ENCODE peak calls at places on chromosome 13, in nine cellular contexts. Y, E, D, I, B, R, L, S and N are unnamed samples.

GRCh38 chr13:51419015-51419636 is 33.7 kb downstream of the INTS6 start:
- DNase-seq in D (no peak), R (no peak), S (no peak), B (no peak), I (no peak), E (no peak), Y (no peak), L (no peak), N (no peak)

GRCh38 chr13:46896346-46897138 is at the start of gene HTR2A:
- DNase-seq in R (peak; percentile 67), Y (no peak), E (no peak), B (peak; percentile 30), L (no peak), I (no peak), S (peak; percentile 83), D (peak; percentile 17), N (peak; percentile 58)

GRCh38 chr13:23558675-23559536 is 11.3 kb upstream of the TNFRSF19 start:
- DNase-seq in E (no peak), Y (peak; percentile 10), B (peak; percentile 84), S (no peak), I (no peak), R (no peak), D (peak; percentile 92), L (no peak), N (peak; percentile 71)

GRCh38 chr13:109652536-109652935 is 133.8 kb downstream of the IRS2 start:
- DNase-seq in B (no peak), S (no peak), D (peak; percentile 16), Y (no peak), E (no peak), I (no peak), R (no peak), L (no peak), N (no peak)

GRCh38 chr13:23411220-23411619 is 22.3 kb downstream of the SACS start:
- DNase-seq in I (no peak), S (no peak), L (no peak), B (no peak), Y (no peak), D (no peak), E (no peak), R (no peak), N (no peak)

GRCh38 chr13:94641432-94641941 is 39.8 kb downstream of the GPR180 start:
- DNase-seq in Y (no peak), E (no peak), I (no peak), R (no peak), D (peak; percentile 86), S (no peak), L (no peak), B (no peak), N (no peak)

GRCh38 chr13:43492745-43493144 is 294.0 kb downstream of the ENOX1 start:
- DNase-seq in D (no peak), Y (no peak), E (no peak), S (no peak), I (no peak), L (no peak), R (no peak), B (no peak), N (no peak)

GRCh38 chr13:22934744-22935523 is 245.8 kb upstream of the SGCG start:
- DNase-seq in D (no peak), R (no peak), S (no peak), Y (no peak), I (no peak), B (no peak), E (no peak), L (no peak), N (no peak)

GRCh38 chr13:64347662-64348061 is 2882.5 kb downstream of the PCDH9 start:
- DNase-seq in D (peak; percentile 19), E (no peak), L (no peak), Y (no peak), S (no peak), B (no peak), I (no peak), R (no peak), N (no peak)

GRCh38 chr13:43058318-43058674 is 34.9 kb downstream of the DNAJC15 start:
- DNase-seq in B (peak; percentile 52), I (no peak), S (no peak), D (peak; percentile 62), Y (peak; percentile 87), R (no peak), L (peak; percentile 45), E (no peak), N (no peak)

GRCh38 chr13:97058417-97058816 is 64.1 kb upstream of the OXGR1 start:
- DNase-seq in R (no peak), E (no peak), S (no peak), D (no peak), I (no peak), Y (no peak), L (no peak), B (no peak), N (no peak)

GRCh38 chr13:73215807-73216206 is 157.0 kb downstream of the KLF5 start:
- DNase-seq in E (no peak), B (no peak), S (no peak), I (no peak), R (no peak), D (peak; percentile 26), L (no peak), Y (no peak), N (no peak)

GRCh38 chr13:60931858-60932546 is 483.6 kb downstream of the PCDH20 start:
- DNase-seq in S (no peak), Y (no peak), R (no peak), I (no peak), D (no peak), E (no peak), L (no peak), B (no peak), N (no peak)

GRCh38 chr13:48066310-48066989 is 28.5 kb downstream of the MED4 start:
- DNase-seq in D (peak; percentile 16), L (no peak), S (no peak), E (no peak), B (no peak), I (no peak), R (no peak), Y (no peak), N (no peak)
- H3K9me3 ChIP-seq in D (peaks cover 31% of the 10 kb centered on the region), L (peaks cover 54% of the 10 kb centered on the region), S (peaks cover 2% of the 10 kb centered on the region), E (peaks cover 30% of the 10 kb centered on the region), B (peaks cover 36% of the 10 kb centered on the region), I (no peaks in the 10 kb centered on the region), R (no peaks in the 10 kb centered on the region), Y (peaks cover 10% of the 10 kb centered on the region), N (peaks cover 28% of the 10 kb centered on the region)

GRCh38 chr13:31355001-31355400 is 155.2 kb downstream of the B3GLCT start:
- DNase-seq in S (no peak), I (no peak), E (no peak), D (no peak), L (no peak), Y (no peak), B (no peak), R (no peak), N (no peak)
- H3K9me3 ChIP-seq in S (no peaks in the 10 kb centered on the region), I (no peaks in the 10 kb centered on the region), E (no peaks in the 10 kb centered on the region), D (peaks cover 3% of the 10 kb centered on the region), L (peaks cover 27% of the 10 kb centered on the region), Y (no peaks in the 10 kb centered on the region), B (peaks cover 6% of the 10 kb centered on the region), R (no peaks in the 10 kb centered on the region), N (peaks cover 5% of the 10 kb centered on the region)

DNA sequence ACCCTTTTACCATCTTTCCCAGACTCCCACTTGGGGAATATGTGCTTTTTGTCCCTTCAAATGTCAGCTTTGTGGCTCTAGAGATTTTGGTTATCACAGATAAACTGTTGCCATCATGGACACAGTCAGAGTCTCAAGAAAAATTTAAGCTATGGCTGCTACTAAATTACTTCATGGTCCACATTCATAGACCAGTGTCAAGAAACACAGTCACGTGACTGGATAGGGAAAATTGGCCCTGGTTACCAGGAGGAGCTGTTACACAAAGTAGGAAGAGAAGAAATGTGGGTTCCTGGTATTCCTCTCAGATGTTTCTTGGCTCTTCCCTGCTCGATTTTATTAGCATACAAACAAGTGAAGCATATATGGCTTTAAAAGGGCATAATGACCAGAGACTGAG is 348.9 kb downstream of the NDFIP2 start:
- DNase-seq in I (no peak), D (no peak), E (no peak), Y (no peak), R (no peak), L (no peak), B (no peak), S (no peak), N (no peak)
- H3K9me3 ChIP-seq in I (no peaks in the 10 kb centered on the region), D (no peaks in the 10 kb centered on the region), E (no peaks in the 10 kb centered on the region), Y (no peaks in the 10 kb centered on the region), R (no peaks in the 10 kb centered on the region), L (no peaks in the 10 kb centered on the region), B (no peaks in the 10 kb centered on the region), S (no peaks in the 10 kb centered on the region), N (no peaks in the 10 kb centered on the region)

DNA sequence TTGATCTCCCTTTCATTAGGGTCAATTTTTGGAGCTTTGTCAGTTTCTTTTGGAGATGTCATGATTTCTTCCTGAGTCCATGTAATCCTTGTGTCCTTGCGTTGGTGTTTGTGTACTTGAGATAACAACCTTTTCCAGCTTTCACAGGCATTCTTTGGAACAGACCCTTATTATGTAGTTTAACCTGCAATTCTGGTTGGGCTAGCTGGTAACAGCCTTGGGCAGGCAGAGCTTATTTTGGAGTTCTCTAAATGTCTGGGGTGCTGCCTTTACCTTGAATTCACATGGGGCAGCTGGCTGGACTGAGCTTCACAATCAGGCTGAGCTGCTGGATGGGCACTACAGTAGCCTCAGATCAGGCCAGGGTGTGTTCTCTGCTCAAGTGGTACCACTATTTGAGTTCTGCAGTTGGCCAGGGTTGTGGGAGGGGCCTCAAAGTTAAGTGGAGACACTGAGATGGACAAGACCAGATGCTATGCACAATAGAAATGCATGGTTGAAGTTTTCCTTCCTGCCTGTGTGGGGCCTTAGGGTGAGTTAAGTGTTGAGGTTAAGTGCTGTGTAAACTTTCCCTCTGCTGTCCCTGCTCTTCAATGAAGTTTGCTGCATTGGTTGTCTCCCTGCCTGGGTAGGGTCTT is 277.3 kb downstream of the ATP8A2 start:
- DNase-seq in S (no peak), D (no peak), Y (no peak), R (no peak), L (no peak), I (no peak), B (no peak), E (no peak), N (no peak)
- H3K9me3 ChIP-seq in S (peaks cover 2% of the 10 kb centered on the region), D (no peaks in the 10 kb centered on the region), Y (no peaks in the 10 kb centered on the region), R (no peaks in the 10 kb centered on the region), L (no peaks in the 10 kb centered on the region), I (no peaks in the 10 kb centered on the region), B (peaks cover 7% of the 10 kb centered on the region), E (peaks cover 8% of the 10 kb centered on the region), N (peaks cover 6% of the 10 kb centered on the region)

GRCh38 chr13:29105779-29106178 is 285.6 kb downstream of the MTUS2 start:
- DNase-seq in Y (no peak), E (no peak), R (no peak), D (no peak), L (peak; percentile 51), I (no peak), S (no peak), B (no peak), N (no peak)
- H3K9me3 ChIP-seq in Y (no peaks in the 10 kb centered on the region), E (no peaks in the 10 kb centered on the region), R (no peaks in the 10 kb centered on the region), D (peaks cover 7% of the 10 kb centered on the region), L (no peaks in the 10 kb centered on the region), I (no peaks in the 10 kb centered on the region), S (no peaks in the 10 kb centered on the region), B (no peaks in the 10 kb centered on the region), N (no peaks in the 10 kb centered on the region)

DNA sequence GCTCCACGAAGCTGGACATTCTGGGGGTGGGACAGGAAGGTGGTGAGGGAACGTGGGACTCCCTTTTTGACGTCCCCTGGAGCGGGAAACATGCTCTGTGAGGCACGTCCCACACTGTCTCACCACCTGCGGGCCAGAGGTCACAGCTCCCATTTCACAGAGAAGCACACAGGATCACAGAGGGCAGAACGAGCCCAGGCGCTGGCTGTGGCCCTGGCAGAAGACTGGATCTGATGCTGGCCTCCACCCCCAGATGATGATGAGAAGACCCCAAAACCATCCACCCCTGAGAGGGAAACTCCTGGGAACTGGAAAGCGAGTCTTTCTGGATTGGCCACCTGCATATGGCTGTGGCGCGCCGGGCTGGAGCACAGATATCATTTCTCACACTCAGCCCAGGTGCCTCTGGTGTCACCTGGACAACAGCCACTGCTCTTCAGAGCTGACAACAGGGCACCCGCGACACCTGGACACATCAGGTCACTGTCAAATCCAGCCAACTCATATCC is 216.2 kb downstream of the TUBA3C start:
- DNase-seq in S (no peak), I (no peak), E (no peak), L (no peak), Y (no peak), D (no peak), R (no peak), B (no peak), N (no peak)
- H3K9me3 ChIP-seq in S (no peaks in the 10 kb centered on the region), I (no peaks in the 10 kb centered on the region), E (no peaks in the 10 kb centered on the region), L (peaks cover 92% of the 10 kb centered on the region), Y (peaks cover 4% of the 10 kb centered on the region), D (peaks cover 34% of the 10 kb centered on the region), R (no peaks in the 10 kb centered on the region), B (no peaks in the 10 kb centered on the region), N (no peaks in the 10 kb centered on the region)